ENCODE peak calls at places on chromosomes 11 and 22, in nine cellular contexts. R is Right ventricle myocardium superior; U is aorta; D is activated effector memory CD4-positive, alpha-beta T cell treated with Interleukin-2 at 50 U/mL for 16 hours; H is NCI-H524; E is sciatic nerve; V is Daoy; C is RCC 7860; W is GM04503. A is an unnamed sample.

GRCh38 chr11:72358461-72359405 is 75.6 kb downstream of the CLPB start:
- DNase-seq in V (no peak), R (no peak), D (no peak), U (no peak), W (no peak), E (no peak), H (no peak), C (no peak), A (no peak)

GRCh38 chr22:45454260-45454659 is 40.8 kb downstream of the RIBC2 start:
- DNase-seq in C (no peak), V (no peak), W (peak), R (peak), U (no peak), D (no peak), H (no peak), E (no peak), A (no peak)

GRCh38 chr22:47168441-47168840 is 406.0 kb downstream of the TBC1D22A start:
- DNase-seq in C (no peak), U (peak), D (no peak), W (no peak), E (peak), V (no peak), R (no peak), H (no peak), A (no peak)

GRCh38 chr22:17797721-17798559 is 23.7 kb upstream of the BID start:
- DNase-seq in H (no peak), V (no peak), R (no peak), U (no peak), W (no peak), C (no peak), E (no peak), D (no peak), A (no peak)

GRCh38 chr22:31637375-31637937 is 24.6 kb downstream of the PISD start:
- DNase-seq in W (no peak), V (no peak), U (no peak), D (no peak), C (peak), R (peak), H (no peak), E (no peak), A (no peak)

GRCh38 chr11:2474059-2474901 is 29.5 kb downstream of the KCNQ1 start:
- DNase-seq in V (no peak), U (no peak), D (no peak), E (no peak), W (no peak), H (peak), C (no peak), R (peak), A (no peak)

GRCh38 chr11:58334708-58335107 is 24.2 kb downstream of the OR5B17 start:
- DNase-seq in R (no peak), E (no peak), U (no peak), C (peak), W (peak), H (no peak), V (peak), D (no peak), A (peak)

GRCh38 chr11:14380947-14381555 is 22.1 kb upstream of the RRAS2 start:
- DNase-seq in V (peak), U (peak), R (peak), W (no peak), D (peak), C (peak), E (peak), H (peak), A (peak)

GRCh38 chr11:32289701-32290100 is 145.6 kb downstream of the WT1 start:
- DNase-seq in R (no peak), E (no peak), H (no peak), W (no peak), C (no peak), U (no peak), V (no peak), D (no peak), A (no peak)

GRCh38 chr11:10979529-10979928 is 121.7 kb upstream of the ZBED5 start:
- DNase-seq in H (no peak), C (no peak), W (no peak), R (no peak), U (no peak), E (no peak), D (no peak), V (no peak), A (no peak)